ENCODE peak calls at places on chromosomes 11 and 22, in eight cellular contexts. One of them, this sample, is unnamed.

GRCh38 chr11:71293961-71294782 is 41.8 kb upstream of the SHANK2 start:
- DNase-seq in psoas muscle: no peak
- DNase-seq in left ventricle myocardium inferior: no peak
- DNase-seq in RWPE1: no peak
- DNase-seq in neural progenitor cell: no peak
- DNase-seq in endodermal cell: peak
- DNase-seq in neuronal stem cell: no peak
- DNase-seq in CD8-positive, alpha-beta memory T cell: no peak
- DNase-seq in this sample: no peak

GRCh38 chr22:42515896-42516295 is 3.7 kb downstream of the RRP7A start:
- DNase-seq in psoas muscle: no peak
- DNase-seq in left ventricle myocardium inferior: no peak
- DNase-seq in endodermal cell: peak
- DNase-seq in neuronal stem cell: no peak
- DNase-seq in CD8-positive, alpha-beta memory T cell: no peak
- DNase-seq in RWPE1: no peak
- DNase-seq in neural progenitor cell: no peak
- DNase-seq in this sample: no peak

GRCh38 chr22:22094921-22095320 is 112.3 kb upstream of the TOP3B start:
- DNase-seq in psoas muscle: no peak
- DNase-seq in neural progenitor cell: no peak
- DNase-seq in CD8-positive, alpha-beta memory T cell: no peak
- DNase-seq in neuronal stem cell: no peak
- DNase-seq in left ventricle myocardium inferior: no peak
- DNase-seq in RWPE1: no peak
- DNase-seq in endodermal cell: no peak
- DNase-seq in this sample: no peak

GRCh38 chr11:64809781-64810241 is 540 bp downstream of the MEN1 start:
- DNase-seq in CD8-positive, alpha-beta memory T cell: no peak
- DNase-seq in psoas muscle: no peak
- DNase-seq in left ventricle myocardium inferior: no peak
- DNase-seq in endodermal cell: peak
- DNase-seq in neural progenitor cell: peak
- DNase-seq in neuronal stem cell: no peak
- DNase-seq in RWPE1: peak
- DNase-seq in this sample: no peak

GRCh38 chr22:19473578-19473977 is 5.4 kb downstream of the UFD1 start:
- DNase-seq in left ventricle myocardium inferior: no peak
- DNase-seq in RWPE1: no peak
- DNase-seq in neural progenitor cell: no peak
- DNase-seq in psoas muscle: peak
- DNase-seq in neuronal stem cell: no peak
- DNase-seq in endodermal cell: no peak
- DNase-seq in CD8-positive, alpha-beta memory T cell: no peak
- DNase-seq in this sample: no peak

GRCh38 chr11:21811572-21811971 is 381.3 kb upstream of the ANO5 start:
- DNase-seq in RWPE1: no peak
- DNase-seq in endodermal cell: peak
- DNase-seq in neural progenitor cell: peak
- DNase-seq in psoas muscle: no peak
- DNase-seq in neuronal stem cell: no peak
- DNase-seq in CD8-positive, alpha-beta memory T cell: no peak
- DNase-seq in left ventricle myocardium inferior: no peak
- DNase-seq in this sample: no peak

GRCh38 chr11:117876341-117877119 is at the start of gene FXYD6:
- DNase-seq in neuronal stem cell: peak
- DNase-seq in RWPE1: peak
- DNase-seq in psoas muscle: no peak
- DNase-seq in endodermal cell: peak
- DNase-seq in CD8-positive, alpha-beta memory T cell: peak
- DNase-seq in left ventricle myocardium inferior: peak
- DNase-seq in neural progenitor cell: peak
- DNase-seq in this sample: peak

GRCh38 chr22:24358105-24358836 is 69.1 kb upstream of the ADORA2A start:
- DNase-seq in RWPE1: no peak
- DNase-seq in neuronal stem cell: no peak
- DNase-seq in endodermal cell: no peak
- DNase-seq in psoas muscle: no peak
- DNase-seq in CD8-positive, alpha-beta memory T cell: no peak
- DNase-seq in neural progenitor cell: no peak
- DNase-seq in left ventricle myocardium inferior: no peak
- DNase-seq in this sample: no peak

GRCh38 chr22:48192920-48193319 is 1430.5 kb downstream of the TBC1D22A start:
- DNase-seq in psoas muscle: no peak
- DNase-seq in neural progenitor cell: no peak
- DNase-seq in neuronal stem cell: no peak
- DNase-seq in RWPE1: no peak
- DNase-seq in CD8-positive, alpha-beta memory T cell: no peak
- DNase-seq in endodermal cell: peak
- DNase-seq in left ventricle myocardium inferior: no peak
- DNase-seq in this sample: no peak

GRCh38 chr11:123030517-123030916 is 31.4 kb downstream of the HSPA8 start:
- DNase-seq in left ventricle myocardium inferior: no peak
- DNase-seq in psoas muscle: no peak
- DNase-seq in endodermal cell: no peak
- DNase-seq in CD8-positive, alpha-beta memory T cell: no peak
- DNase-seq in RWPE1: no peak
- DNase-seq in neural progenitor cell: no peak
- DNase-seq in neuronal stem cell: no peak
- DNase-seq in this sample: no peak

GRCh38 chr11:60831501-60832079 is 10.3 kb upstream of the CCDC86 start:
- DNase-seq in neuronal stem cell: no peak
- DNase-seq in CD8-positive, alpha-beta memory T cell: no peak
- DNase-seq in endodermal cell: no peak
- DNase-seq in left ventricle myocardium inferior: no peak
- DNase-seq in RWPE1: peak
- DNase-seq in psoas muscle: no peak
- DNase-seq in neural progenitor cell: no peak
- DNase-seq in this sample: no peak

GRCh38 chr11:44936527-44936926 is 14.2 kb downstream of the TP53I11 start:
- DNase-seq in left ventricle myocardium inferior: peak
- DNase-seq in endodermal cell: peak
- DNase-seq in neuronal stem cell: peak
- DNase-seq in psoas muscle: peak
- DNase-seq in neural progenitor cell: peak
- DNase-seq in RWPE1: peak
- DNase-seq in CD8-positive, alpha-beta memory T cell: peak
- DNase-seq in this sample: peak

DNA sequence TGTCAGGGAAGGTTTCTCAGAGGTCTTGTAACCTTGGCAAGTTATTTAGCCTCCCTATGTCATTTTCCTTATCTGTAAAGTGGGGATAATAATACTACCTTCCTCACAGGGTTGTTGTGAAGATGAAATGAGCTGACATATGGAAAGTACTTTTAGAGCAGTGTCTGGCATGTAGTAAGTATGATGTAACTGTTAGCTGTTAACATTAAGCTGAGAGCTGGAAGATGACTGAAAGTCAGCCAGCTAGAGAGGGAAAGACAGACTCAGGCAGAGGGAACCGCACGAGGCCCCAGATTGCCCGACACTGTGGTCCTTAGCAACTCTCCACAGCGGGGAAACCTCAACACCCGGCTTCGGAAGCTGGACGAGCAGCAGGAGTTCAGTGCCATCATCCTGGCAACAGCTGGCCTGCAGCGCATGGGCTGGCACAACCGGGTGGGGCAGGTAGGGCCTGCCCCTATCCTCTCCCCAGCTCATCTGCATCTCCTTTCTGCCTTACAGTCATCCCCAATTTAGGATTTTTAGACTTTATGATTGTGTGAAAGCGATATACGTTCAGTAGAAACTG is 6.5 kb downstream of the HMBS start:
- DNase-seq in endodermal cell: no peak
- DNase-seq in RWPE1: no peak
- DNase-seq in left ventricle myocardium inferior: no peak
- DNase-seq in neuronal stem cell: no peak
- DNase-seq in neural progenitor cell: no peak
- DNase-seq in CD8-positive, alpha-beta memory T cell: no peak
- DNase-seq in psoas muscle: no peak
- DNase-seq in this sample: no peak
- H3K27ac ChIP-seq in endodermal cell: no peak
- H3K27ac ChIP-seq in RWPE1: peak
- H3K27ac ChIP-seq in left ventricle myocardium inferior: no peak
- H3K27ac ChIP-seq in neuronal stem cell: no peak
- H3K27ac ChIP-seq in neural progenitor cell: peak
- H3K27ac ChIP-seq in CD8-positive, alpha-beta memory T cell: peak
- H3K27ac ChIP-seq in psoas muscle: no peak
- H3K27ac ChIP-seq in this sample: no peak

GRCh38 chr11:68387840-68388239 is 72.7 kb upstream of the PPP6R3 start:
- DNase-seq in endodermal cell: no peak
- DNase-seq in neuronal stem cell: no peak
- DNase-seq in CD8-positive, alpha-beta memory T cell: no peak
- DNase-seq in left ventricle myocardium inferior: no peak
- DNase-seq in neural progenitor cell: no peak
- DNase-seq in RWPE1: no peak
- DNase-seq in psoas muscle: no peak
- DNase-seq in this sample: no peak
- H3K27ac ChIP-seq in endodermal cell: no peak
- H3K27ac ChIP-seq in neuronal stem cell: no peak
- H3K27ac ChIP-seq in CD8-positive, alpha-beta memory T cell: no peak
- H3K27ac ChIP-seq in left ventricle myocardium inferior: no peak
- H3K27ac ChIP-seq in neural progenitor cell: no peak
- H3K27ac ChIP-seq in RWPE1: peak
- H3K27ac ChIP-seq in psoas muscle: no peak
- H3K27ac ChIP-seq in this sample: no peak

GRCh38 chr11:116519499-116519898 is 253.3 kb downstream of the BUD13 start:
- DNase-seq in RWPE1: no peak
- DNase-seq in neural progenitor cell: no peak
- DNase-seq in left ventricle myocardium inferior: no peak
- DNase-seq in neuronal stem cell: no peak
- DNase-seq in endodermal cell: peak
- DNase-seq in psoas muscle: no peak
- DNase-seq in CD8-positive, alpha-beta memory T cell: no peak
- DNase-seq in this sample: no peak
- H3K27ac ChIP-seq in RWPE1: no peak
- H3K27ac ChIP-seq in neural progenitor cell: no peak
- H3K27ac ChIP-seq in left ventricle myocardium inferior: no peak
- H3K27ac ChIP-seq in neuronal stem cell: no peak
- H3K27ac ChIP-seq in endodermal cell: no peak
- H3K27ac ChIP-seq in psoas muscle: no peak
- H3K27ac ChIP-seq in CD8-positive, alpha-beta memory T cell: no peak
- H3K27ac ChIP-seq in this sample: no peak

DNA sequence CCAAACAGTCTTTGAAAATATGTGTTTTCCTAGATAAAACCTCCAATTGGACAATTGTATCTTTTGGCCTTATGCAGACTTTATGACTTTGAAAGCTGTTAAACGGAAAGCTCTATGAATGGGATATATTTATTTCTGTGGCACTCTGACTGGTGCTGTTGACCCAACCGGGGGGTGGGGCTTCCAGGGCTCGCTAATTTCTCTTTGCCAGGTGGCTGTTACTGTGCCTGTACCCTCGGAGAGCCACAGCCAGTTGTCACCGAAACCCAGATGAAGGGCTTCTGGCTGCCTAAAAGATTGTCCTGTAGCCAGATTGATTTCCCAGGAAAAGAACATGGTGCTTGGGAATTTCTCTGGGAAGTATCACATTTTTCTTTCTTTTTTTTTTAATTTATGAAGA is 132.7 kb upstream of the NAV2 start:
- DNase-seq in neuronal stem cell: no peak
- DNase-seq in left ventricle myocardium inferior: no peak
- DNase-seq in endodermal cell: no peak
- DNase-seq in RWPE1: no peak
- DNase-seq in psoas muscle: no peak
- DNase-seq in neural progenitor cell: no peak
- DNase-seq in CD8-positive, alpha-beta memory T cell: no peak
- DNase-seq in this sample: no peak
- H3K27ac ChIP-seq in neuronal stem cell: no peak
- H3K27ac ChIP-seq in left ventricle myocardium inferior: peak
- H3K27ac ChIP-seq in endodermal cell: no peak
- H3K27ac ChIP-seq in RWPE1: no peak
- H3K27ac ChIP-seq in psoas muscle: no peak
- H3K27ac ChIP-seq in neural progenitor cell: no peak
- H3K27ac ChIP-seq in CD8-positive, alpha-beta memory T cell: no peak
- H3K27ac ChIP-seq in this sample: no peak

DNA sequence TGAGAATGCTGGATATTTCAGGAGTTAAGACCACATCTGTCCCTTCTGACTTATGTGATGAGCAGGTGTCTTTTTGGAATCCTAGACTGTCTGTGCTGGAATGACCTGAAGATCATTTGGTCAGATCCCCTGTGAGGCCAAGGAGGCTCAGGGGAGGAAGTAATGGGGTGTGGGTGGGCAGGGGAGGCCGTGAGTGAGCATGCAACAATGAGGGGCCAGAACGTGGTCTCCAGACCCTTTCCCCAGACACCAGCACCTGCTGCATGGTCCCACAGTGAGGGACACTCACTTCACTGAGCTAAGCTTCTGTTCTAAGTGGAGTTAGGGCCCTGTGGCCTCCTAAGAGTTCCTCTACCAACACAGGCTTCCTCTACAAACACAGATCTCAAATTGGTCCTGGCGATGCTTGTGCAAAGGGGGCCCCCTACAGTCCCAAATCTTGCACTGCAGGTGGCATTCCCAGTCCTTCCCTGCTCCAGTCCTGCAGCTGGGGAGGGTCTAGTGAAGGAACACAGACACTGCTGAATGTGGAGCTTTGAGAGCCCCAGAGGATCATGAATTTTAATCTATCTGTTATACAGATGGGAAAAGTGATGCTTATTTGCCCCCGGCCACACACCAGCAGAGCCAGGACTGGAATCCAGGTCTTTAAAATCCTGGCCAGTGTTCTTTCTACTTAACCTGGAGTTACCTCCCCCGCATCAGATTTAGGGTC is 7.4 kb downstream of the USP2 start:
- DNase-seq in psoas muscle: peak
- DNase-seq in left ventricle myocardium inferior: peak
- DNase-seq in endodermal cell: peak
- DNase-seq in neuronal stem cell: peak
- DNase-seq in CD8-positive, alpha-beta memory T cell: peak
- DNase-seq in RWPE1: peak
- DNase-seq in neural progenitor cell: peak
- DNase-seq in this sample: peak
- H3K27ac ChIP-seq in psoas muscle: peak
- H3K27ac ChIP-seq in left ventricle myocardium inferior: peak
- H3K27ac ChIP-seq in endodermal cell: no peak
- H3K27ac ChIP-seq in neuronal stem cell: no peak
- H3K27ac ChIP-seq in CD8-positive, alpha-beta memory T cell: no peak
- H3K27ac ChIP-seq in RWPE1: peak
- H3K27ac ChIP-seq in neural progenitor cell: no peak
- H3K27ac ChIP-seq in this sample: peak

GRCh38 chr11:63670738-63671321 is 346 bp downstream of the ATL3 start:
- DNase-seq in neuronal stem cell: no peak
- DNase-seq in psoas muscle: peak
- DNase-seq in neural progenitor cell: peak
- DNase-seq in left ventricle myocardium inferior: peak
- DNase-seq in endodermal cell: peak
- DNase-seq in CD8-positive, alpha-beta memory T cell: peak
- DNase-seq in RWPE1: peak
- DNase-seq in this sample: peak
- H3K27ac ChIP-seq in neuronal stem cell: no peak
- H3K27ac ChIP-seq in psoas muscle: peak
- H3K27ac ChIP-seq in neural progenitor cell: no peak
- H3K27ac ChIP-seq in left ventricle myocardium inferior: peak
- H3K27ac ChIP-seq in endodermal cell: no peak
- H3K27ac ChIP-seq in CD8-positive, alpha-beta memory T cell: peak
- H3K27ac ChIP-seq in RWPE1: peak
- H3K27ac ChIP-seq in this sample: peak

GRCh38 chr11:111549869-111550203 is 9.3 kb downstream of the LAYN start:
- DNase-seq in RWPE1: no peak
- DNase-seq in endodermal cell: no peak
- DNase-seq in CD8-positive, alpha-beta memory T cell: no peak
- DNase-seq in psoas muscle: no peak
- DNase-seq in neural progenitor cell: no peak
- DNase-seq in left ventricle myocardium inferior: no peak
- DNase-seq in neuronal stem cell: no peak
- DNase-seq in this sample: no peak
- H3K27ac ChIP-seq in RWPE1: no peak
- H3K27ac ChIP-seq in endodermal cell: no peak
- H3K27ac ChIP-seq in CD8-positive, alpha-beta memory T cell: no peak
- H3K27ac ChIP-seq in psoas muscle: no peak
- H3K27ac ChIP-seq in neural progenitor cell: no peak
- H3K27ac ChIP-seq in left ventricle myocardium inferior: no peak
- H3K27ac ChIP-seq in neuronal stem cell: no peak
- H3K27ac ChIP-seq in this sample: no peak

This sample was measured in caudate nucleus.